ENCODE peak calls at places on chromosome 5, in five cellular contexts. I is WTC11, C is GM12878, R is K562, N is HepG2. Q is an unnamed sample.
A peak's percentile ranks its signal among the peaks of the same experiment; 100 is the strongest.

GRCh38 chr5:93874080-93874479 is 132.7 kb upstream of the POU5F2 start:
- DNase-seq in R (no peak), C (no peak), I (no peak), N (no peak), Q (no peak)

GRCh38 chr5:174481737-174482136 is 242.6 kb upstream of the MSX2 start:
- DNase-seq in R (no peak), N (no peak), C (no peak), I (no peak), Q (no peak)

GRCh38 chr5:67166460-67166871 is 30.1 kb downstream of the CD180 start:
- DNase-seq in C (no peak), R (no peak), N (no peak), I (no peak), Q (no peak)

GRCh38 chr5:132019857-132020555 is 8.5 kb upstream of the ACSL6 start:
- DNase-seq in I (no peak), N (no peak), C (peak; percentile 76), R (no peak), Q (no peak)

GRCh38 chr5:73487815-73488214 is 10.4 kb upstream of the BTF3 start:
- DNase-seq in N (no peak), C (no peak), R (no peak), I (no peak), Q (no peak)

GRCh38 chr5:143707797-143708196 is 104.2 kb upstream of the HMHB1 start:
- DNase-seq in N (no peak), I (no peak), R (no peak), C (no peak), Q (no peak)

GRCh38 chr5:127216906-127217675 is 73.5 kb upstream of the MEGF10 start:
- DNase-seq in C (no peak), R (no peak), N (no peak), I (peak; percentile 20), Q (no peak)

GRCh38 chr5:54851449-54851848 is 133.9 kb downstream of the ESM1 start:
- DNase-seq in R (no peak), C (no peak), I (no peak), N (no peak), Q (no peak)

GRCh38 chr5:106784846-106785245 is 885.9 kb downstream of the EFNA5 start:
- DNase-seq in I (no peak), R (no peak), N (no peak), C (no peak), Q (no peak)

DNA sequence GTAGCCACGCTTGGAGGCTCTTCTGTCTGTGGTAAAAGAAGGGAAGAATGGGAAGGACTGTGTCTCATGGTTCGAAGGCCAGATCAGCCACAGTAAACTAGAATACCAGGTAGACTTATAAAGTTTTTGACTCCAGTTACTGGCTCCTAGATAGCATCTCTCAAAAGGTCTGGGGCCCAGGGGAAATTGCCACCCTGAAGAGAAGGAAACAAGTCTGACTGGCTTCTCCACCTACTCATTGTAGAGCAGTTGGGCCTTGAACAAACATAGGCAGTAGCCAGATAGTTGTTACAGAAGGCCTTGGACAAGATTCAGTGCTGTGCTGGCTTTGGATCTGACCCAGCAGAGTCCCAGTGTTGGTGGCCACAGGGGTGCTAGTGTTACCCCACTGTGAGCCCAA is 890.4 kb downstream of the EFNA5 start:
- DNase-seq in C (no peak), R (no peak), N (no peak), I (no peak), Q (no peak)
- TF ChIP-seq ATF2 in C (no peak), R (no peak), N (no peak), I (no peak), Q (no peak)

GRCh38 chr5:50663636-50664035 is 2.8 kb upstream of the PARP8 start:
- DNase-seq in I (no peak), N (no peak), C (no peak), R (no peak), Q (no peak)

GRCh38 chr5:50665091-50665490 is 1.3 kb upstream of the PARP8 start:
- DNase-seq in N (no peak), I (no peak), C (no peak), R (no peak), Q (no peak)

GRCh38 chr5:50666261-50667078 is at the start of gene PARP8:
- DNase-seq in R (no peak), N (no peak), I (peak; percentile 66), C (no peak), Q (no peak)

GRCh38 chr5:50667653-50668403 is 1.4 kb downstream of the PARP8 start:
- DNase-seq in R (no peak), C (peak; percentile 55), N (no peak), I (peak; percentile 79), Q (peak; percentile 36)

GRCh38 chr5:50667079-50667652 is 729 bp downstream of the PARP8 start:
- DNase-seq in C (no peak), N (no peak), R (no peak), I (peak; percentile 66), Q (peak; percentile 85)
- TF ChIP-seq ATF2 in C (no peak), N (no peak), R (no peak), I (no peak), Q (no peak)

DNA sequence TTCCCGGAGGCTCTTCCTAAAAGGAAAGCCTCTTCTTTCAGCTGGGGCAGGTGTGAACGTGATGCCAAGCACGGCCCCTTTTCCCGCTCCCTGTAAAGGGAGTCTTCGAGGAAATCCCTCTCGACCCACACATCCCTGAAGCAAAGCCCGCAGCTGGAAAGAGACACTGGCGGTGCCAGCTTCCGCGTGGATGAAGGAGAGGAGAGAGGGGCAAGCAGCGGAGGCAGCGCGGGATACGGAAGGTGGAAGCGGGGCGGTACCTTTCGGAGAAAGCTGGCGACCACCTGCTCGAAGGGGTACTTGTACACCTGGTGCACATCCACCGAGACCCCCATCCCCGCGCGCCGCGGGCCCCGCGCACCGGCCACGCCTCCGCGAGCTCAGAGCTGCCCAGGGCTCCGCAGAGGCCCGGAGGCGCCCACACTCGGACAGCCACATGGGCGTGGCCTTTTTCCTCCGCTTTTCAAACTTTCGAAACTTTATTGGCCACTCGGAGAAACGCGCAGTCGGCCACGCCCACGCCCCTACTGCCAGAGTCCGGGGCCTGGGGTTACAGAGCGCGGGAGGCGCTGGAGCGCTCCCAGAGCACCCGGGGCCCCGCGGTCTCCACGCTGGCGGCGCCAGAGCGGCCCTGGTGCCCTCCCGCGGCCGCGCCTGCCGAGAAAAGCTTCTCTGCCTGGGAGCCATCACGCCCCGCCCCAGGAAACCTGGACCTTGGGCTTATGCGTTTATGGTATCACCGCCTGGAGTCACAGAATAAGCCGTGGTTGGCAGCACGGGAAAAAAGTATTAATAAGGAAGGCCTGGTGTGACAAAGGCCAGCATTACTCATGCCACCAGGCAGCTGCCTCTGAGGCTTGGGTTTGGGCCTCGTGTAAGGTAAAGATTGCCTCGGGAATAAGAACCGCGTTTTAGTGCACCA is at the start of gene PRELID2:
- DNase-seq in N (peak; percentile 89), C (peak; percentile 27), R (peak; percentile 97), I (peak; percentile 88), Q (peak; percentile 91)
- TF ChIP-seq ATF2 in N (peak; percentile 44), C (no peak), R (no peak), I (no peak), Q (no peak)

GRCh38 chr5:163893301-163893700 is 387.9 kb downstream of the MAT2B start:
- DNase-seq in N (no peak), R (no peak), I (no peak), C (no peak), Q (no peak)
- TF ChIP-seq ATF2 in N (no peak), R (no peak), I (no peak), C (no peak), Q (no peak)

GRCh38 chr5:32230356-32231099 is 56.4 kb upstream of the GOLPH3 start:
- DNase-seq in I (no peak), N (no peak), R (no peak), C (no peak), Q (no peak)
- TF ChIP-seq ATF2 in I (no peak), N (no peak), R (no peak), C (no peak), Q (no peak)

GRCh38 chr5:149310947-149311675 is 34.2 kb upstream of the GRPEL2 start:
- DNase-seq in R (no peak), N (no peak), C (no peak), I (no peak), Q (no peak)
- TF ChIP-seq ATF2 in R (no peak), N (no peak), C (no peak), I (no peak), Q (no peak)

DNA sequence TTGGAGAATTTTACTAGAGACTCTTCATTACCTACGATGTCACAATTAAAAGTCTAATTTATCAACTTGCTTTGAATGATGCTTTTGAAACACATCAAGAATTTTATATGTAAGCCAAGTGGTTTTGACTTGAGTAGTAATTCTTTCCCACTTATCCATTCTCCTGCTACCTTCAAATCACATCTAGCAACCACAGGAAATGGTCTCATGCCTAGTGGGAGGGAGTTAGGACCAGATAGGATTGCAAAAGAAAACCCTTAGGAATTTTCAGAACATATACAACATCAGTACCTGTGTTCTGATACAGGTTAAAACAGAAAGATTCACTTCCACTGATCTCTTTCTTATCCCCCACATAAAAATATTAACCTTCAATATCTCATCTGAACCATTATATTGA is 260.4 kb downstream of the CWC27 start:
- DNase-seq in I (no peak), R (no peak), N (no peak), C (no peak), Q (no peak)
- TF ChIP-seq ATF2 in I (no peak), R (no peak), N (no peak), C (no peak), Q (no peak)

DNA sequence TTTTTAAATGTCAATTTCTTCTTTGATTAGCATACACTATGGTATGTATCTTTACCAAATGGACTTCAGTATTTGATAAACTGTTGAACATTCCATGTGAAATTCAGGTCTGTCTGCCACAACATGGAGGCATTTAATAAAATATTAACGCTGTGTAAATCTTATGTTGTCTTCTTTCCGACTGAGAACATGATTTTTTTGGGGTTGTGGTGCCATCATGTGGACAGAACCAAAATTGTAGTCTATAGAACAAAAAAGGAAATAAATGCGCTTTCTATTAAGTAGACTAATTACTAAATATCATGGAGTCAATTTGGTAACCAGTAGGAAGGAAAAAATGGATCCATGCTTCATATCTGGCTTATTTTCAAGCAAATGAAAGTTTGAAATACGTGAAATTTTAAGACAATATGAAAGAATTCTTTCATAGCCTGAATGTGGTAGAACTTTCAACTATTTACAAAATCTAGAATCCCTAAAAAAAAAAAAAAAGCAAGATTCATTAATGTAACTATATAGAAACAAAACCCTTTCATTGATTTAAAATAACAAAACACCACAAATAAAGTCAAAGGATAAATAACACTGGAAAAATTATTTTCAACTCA is 2.8 kb upstream of the PLK2 start:
- DNase-seq in C (no peak), R (peak; percentile 37), I (no peak), N (peak; percentile 65), Q (no peak)
- TF ChIP-seq ATF2 in C (no peak), R (no peak), I (no peak), N (peak; percentile 8), Q (no peak)